ENCODE peak calls at places on chromosomes 13 and 19, in five cellular contexts. R, A, E, K and S are unnamed samples.

GRCh38 chr19:403221-404036 is 5.5 kb downstream of the C2CD4C start:
- DNase-seq in E (peak), A (no peak), K (no peak), R (no peak), S (no peak)

GRCh38 chr13:109868583-109869311 is 82.4 kb upstream of the IRS2 start:
- DNase-seq in A (no peak), K (no peak), R (no peak), E (no peak), S (no peak)

GRCh38 chr19:40596608-40597328 is 4.4 kb upstream of the LTBP4 start:
- DNase-seq in A (peak), E (peak), R (no peak), K (peak), S (peak)

GRCh38 chr19:35171730-35172129 is 17.2 kb downstream of the FXYD5 start:
- DNase-seq in A (no peak), R (no peak), K (no peak), E (no peak), S (no peak)

GRCh38 chr13:112685856-112686255 is 4.0 kb upstream of the ATP11A start:
- DNase-seq in R (no peak), E (no peak), A (no peak), K (no peak), S (no peak)

GRCh38 chr19:42217522-42218442 is at the start of gene DEDD2:
- DNase-seq in E (peak), R (peak), K (peak), A (peak), S (peak)

GRCh38 chr13:105083986-105084385 is 1451.5 kb downstream of the EFNB2 start:
- DNase-seq in K (no peak), E (no peak), R (no peak), A (no peak), S (no peak)

GRCh38 chr19:3176715-3177501 is 1.7 kb upstream of the S1PR4 start:
- DNase-seq in E (no peak), R (no peak), A (peak), K (peak), S (no peak)

GRCh38 chr19:14425696-14426138 is 6.6 kb upstream of the DDX39A start:
- DNase-seq in R (no peak), A (no peak), E (no peak), K (peak), S (no peak)

GRCh38 chr19:45498411-45499195 is at the start of gene PPM1N:
- DNase-seq in R (no peak), A (no peak), K (no peak), E (peak), S (no peak)

GRCh38 chr13:101942535-101943157 is 459.2 kb downstream of the FGF14 start:
- DNase-seq in E (no peak), R (no peak), K (no peak), A (no peak), S (no peak)

GRCh38 chr13:45332831-45333219 is 8.2 kb downstream of the TPT1 start:
- DNase-seq in R (no peak), K (no peak), A (no peak), E (no peak), S (no peak)

GRCh38 chr13:107883561-107884175 is 331.7 kb downstream of the LIG4 start:
- DNase-seq in E (no peak), K (peak), A (no peak), R (no peak), S (no peak)

GRCh38 chr13:35475960-35476943 is at the start of gene MAB21L1:
- DNase-seq in K (no peak), R (no peak), A (no peak), E (peak), S (no peak)
- TF ChIP-seq EZH2 in K (no peak), R (no peak), A (no peak), E (peak), S (no peak)

GRCh38 chr19:16404396-16404795 is 67.4 kb downstream of the EPS15L1 start:
- DNase-seq in E (no peak), K (no peak), A (no peak), R (no peak), S (no peak)
- TF ChIP-seq ATF3 in E (no peak), K (no peak), A (no peak), R (no peak), S (no peak)

GRCh38 chr19:48458016-48458415 is 2.6 kb downstream of the KCNJ14 start:
- DNase-seq in K (no peak), E (no peak), R (no peak), A (no peak), S (no peak)
- TF ChIP-seq EZH2 in K (no peak), E (no peak), R (no peak), A (no peak), S (no peak)

GRCh38 chr13:21058361-21058760 is 3.0 kb downstream of the LATS2 start:
- DNase-seq in E (no peak), R (no peak), A (no peak), K (no peak), S (no peak)
- TF ChIP-seq ATF3 in E (no peak), R (no peak), A (no peak), K (no peak), S (no peak)

GRCh38 chr13:28099396-28100148 is 804 bp downstream of the FLT3 start:
- DNase-seq in K (no peak), R (no peak), E (no peak), A (no peak), S (no peak)

GRCh38 chr13:28097503-28097902 is 2.9 kb downstream of the FLT3 start:
- DNase-seq in K (no peak), A (no peak), R (no peak), E (no peak), S (no peak)

DNA sequence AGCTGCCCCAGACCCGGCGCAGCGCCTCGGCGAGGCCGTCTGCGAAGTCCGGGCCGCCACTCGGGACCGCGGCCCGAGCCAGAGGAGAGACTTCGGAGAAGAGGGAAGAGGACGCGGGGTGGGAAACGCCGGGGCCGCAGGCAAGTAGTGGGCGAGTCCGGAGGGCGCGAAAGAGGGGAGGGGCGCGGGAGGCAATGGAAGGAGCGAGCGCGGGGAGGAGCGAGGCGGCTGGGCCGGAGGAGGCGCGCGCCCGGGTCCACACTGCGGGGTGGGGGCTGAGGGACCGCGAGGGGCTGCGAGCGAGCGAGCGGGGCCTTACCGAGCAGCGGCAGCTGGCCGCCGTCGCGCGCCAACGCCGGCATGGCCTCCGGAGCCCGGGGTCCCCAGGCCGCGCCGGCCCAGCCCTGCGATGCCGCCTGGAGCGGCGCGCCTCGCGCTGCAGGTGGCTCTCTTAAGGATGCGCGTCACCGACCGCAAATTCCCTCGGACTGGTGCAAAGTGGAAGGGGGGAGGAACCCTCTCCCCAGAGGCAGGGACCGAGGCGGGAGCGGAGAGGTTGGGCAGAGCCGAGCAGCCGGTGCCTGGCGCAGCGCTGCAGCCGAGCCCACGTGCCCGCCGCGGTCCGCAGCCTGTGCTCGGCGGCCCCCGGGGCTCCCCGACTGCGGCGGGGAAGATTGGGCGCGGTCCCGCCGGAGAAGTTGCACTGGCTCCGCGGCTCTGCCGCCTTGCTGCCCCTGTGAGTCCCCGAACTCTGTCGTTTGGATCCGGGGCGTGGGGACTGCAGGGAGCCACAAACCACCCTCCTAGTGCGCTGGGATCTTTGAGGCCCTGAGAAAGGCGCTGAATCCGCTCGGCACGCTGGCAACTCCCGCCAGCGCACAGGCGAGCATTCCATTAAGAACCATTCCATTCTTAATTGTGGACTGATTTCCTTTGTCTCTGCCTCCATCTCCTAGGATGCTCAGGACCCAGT is at the start of gene FLT3:
- DNase-seq in R (no peak), E (peak), K (no peak), A (peak), S (no peak)
- TF ChIP-seq EZH2 in R (no peak), E (peak), K (no peak), A (no peak), S (peak)

DNA sequence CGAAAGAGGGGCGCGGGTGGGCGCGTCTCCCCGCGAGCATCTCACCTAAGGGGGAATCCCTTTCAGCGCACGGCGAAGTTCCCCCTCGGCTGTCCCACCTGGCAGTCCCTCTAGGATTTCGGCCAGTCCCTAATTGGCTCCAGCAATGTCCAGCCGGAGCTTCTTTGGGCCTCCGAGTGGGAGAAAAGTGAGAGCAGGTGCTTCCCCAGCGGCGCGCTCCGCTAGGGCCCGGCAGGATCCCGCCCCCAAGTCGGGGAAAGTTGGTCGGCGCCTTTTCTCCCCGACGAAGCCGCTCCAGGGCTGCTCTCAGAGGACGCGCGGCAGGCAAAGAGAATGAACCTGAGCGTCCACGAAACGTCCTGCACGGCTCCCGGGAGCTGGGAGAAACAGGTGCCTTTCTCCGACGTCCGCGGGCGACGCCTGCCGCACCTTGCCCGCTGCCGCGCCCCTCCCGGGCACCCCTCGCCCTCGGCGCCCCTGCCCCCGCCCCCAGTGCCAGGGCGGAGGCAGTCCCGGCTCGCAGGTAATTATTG is 366 bp upstream of the KL start:
- DNase-seq in E (peak), R (no peak), A (no peak), K (no peak), S (no peak)
- TF ChIP-seq ATF3 in E (no peak), R (no peak), A (no peak), K (no peak), S (no peak)

GRCh38 chr13:50127726-50128291 is 112.6 kb downstream of the KCNRG start:
- DNase-seq in R (no peak), A (no peak), E (peak), K (no peak), S (no peak)
- TF ChIP-seq EZH2 in R (no peak), A (no peak), E (peak), K (no peak), S (no peak)

GRCh38 chr19:46721269-46722003 is 4.5 kb upstream of the PRKD2 start:
- DNase-seq in K (peak), R (no peak), E (peak), A (no peak), S (peak)

GRCh38 chr19:46723471-46723870 is 6.6 kb upstream of the PRKD2 start:
- DNase-seq in A (no peak), E (no peak), R (no peak), K (no peak), S (no peak)

GRCh38 chr19:46722004-46722380 is 5.1 kb upstream of the PRKD2 start:
- DNase-seq in E (no peak), A (no peak), R (no peak), K (no peak), S (no peak)

GRCh38 chr19:46723023-46723461 is 6.1 kb upstream of the PRKD2 start:
- DNase-seq in E (no peak), K (no peak), A (no peak), R (no peak), S (no peak)

GRCh38 chr19:46722421-46723022 is 5.6 kb upstream of the PRKD2 start:
- DNase-seq in K (no peak), R (no peak), E (no peak), A (no peak), S (no peak)
- TF ChIP-seq ATF3 in K (no peak), R (no peak), E (no peak), A (no peak), S (no peak)

GRCh38 chr19:37951816-37952210 is 44.8 kb downstream of the SIPA1L3 start:
- DNase-seq in R (no peak), E (no peak), A (no peak), K (no peak), S (no peak)
- TF ChIP-seq EZH2 in R (no peak), E (no peak), A (no peak), K (no peak), S (no peak)

DNA sequence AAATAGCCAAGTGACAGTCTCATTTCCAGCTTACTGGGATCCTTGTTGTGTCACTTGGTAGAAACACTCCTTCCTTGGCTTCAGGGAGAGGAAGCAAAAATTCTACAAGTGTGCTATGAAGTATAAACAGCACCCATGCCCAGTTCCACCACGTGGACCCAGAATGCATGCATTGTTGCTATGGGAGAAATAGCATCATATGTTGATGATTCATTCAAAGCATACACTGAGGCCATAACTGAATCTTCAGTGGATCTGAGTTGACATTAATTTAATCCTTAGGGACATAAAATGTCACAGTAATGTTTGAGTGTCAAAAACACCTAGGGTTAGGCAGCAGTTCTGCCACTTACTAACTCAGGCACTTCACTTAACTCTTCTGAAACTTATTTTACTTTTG is 199.0 kb upstream of the RXFP2 start:
- DNase-seq in R (no peak), K (no peak), A (no peak), E (no peak), S (no peak)
- TF ChIP-seq ATF3 in R (no peak), K (no peak), A (no peak), E (no peak), S (no peak)